ENCODE peak calls at places on chromosomes 6 and 20, in eight cellular contexts. J is uterus, X is HCT116, K is pancreas, A is GM23338, U is heart right ventricle, Y is cardiac muscle cell, M is PC-3. G is an unnamed sample. For H3K4me1, the result is how much of the 10 kb centered on the place peaks cover.

GRCh38 chr6:116676021-116676420 is 5.0 kb upstream of the KPNA5 start:
- DNase-seq in J (no peak), A (no peak), X (no peak), M (no peak), U (no peak), Y (peak), K (no peak), G (peak)

GRCh38 chr6:82702574-82702973 is 339.0 kb downstream of the TPBG start:
- DNase-seq in A (no peak), M (no peak), X (no peak), Y (no peak), K (no peak), J (no peak), U (no peak), G (no peak)

GRCh38 chr6:43246301-43247114 is 3.2 kb downstream of the TTBK1 start:
- DNase-seq in A (peak), Y (peak), M (no peak), J (peak), K (peak), U (peak), X (peak), G (peak)

GRCh38 chr6:134217516-134218140 is 100.3 kb downstream of the SGK1 start:
- DNase-seq in A (no peak), Y (no peak), M (no peak), K (no peak), J (no peak), X (no peak), U (no peak), G (no peak)

GRCh38 chr6:121522265-121522664 is 86.8 kb downstream of the GJA1 start:
- DNase-seq in U (no peak), Y (peak), K (no peak), M (peak), A (no peak), X (no peak), J (no peak), G (peak)

GRCh38 chr20:2398453-2398852 is 17.8 kb downstream of the TGM6 start:
- DNase-seq in A (no peak), K (no peak), M (no peak), J (no peak), U (no peak), X (no peak), Y (no peak), G (no peak)

GRCh38 chr6:151400473-151400872 is 9.1 kb upstream of the ZBTB2 start:
- DNase-seq in X (no peak), A (no peak), Y (peak), K (no peak), J (no peak), M (peak), U (no peak), G (no peak)

GRCh38 chr6:114718716-114719270 is 376.0 kb upstream of the HS3ST5 start:
- DNase-seq in X (no peak), Y (no peak), J (no peak), K (no peak), U (no peak), M (no peak), A (no peak), G (no peak)

GRCh38 chr6:5412017-5412416 is 150.7 kb downstream of the FARS2 start:
- DNase-seq in X (no peak), M (no peak), U (no peak), A (peak), J (no peak), K (no peak), Y (no peak), G (no peak)

GRCh38 chr20:47503685-47504084 is 2.0 kb downstream of the NCOA3 start:
- DNase-seq in J (no peak), Y (no peak), U (no peak), A (no peak), K (no peak), M (peak), X (no peak), G (no peak)
- H3K4me1 ChIP-seq in J (under half), Y (under half), U (under half), A (half or more), K (under half), M (under half), X (under half), G (under half)

DNA sequence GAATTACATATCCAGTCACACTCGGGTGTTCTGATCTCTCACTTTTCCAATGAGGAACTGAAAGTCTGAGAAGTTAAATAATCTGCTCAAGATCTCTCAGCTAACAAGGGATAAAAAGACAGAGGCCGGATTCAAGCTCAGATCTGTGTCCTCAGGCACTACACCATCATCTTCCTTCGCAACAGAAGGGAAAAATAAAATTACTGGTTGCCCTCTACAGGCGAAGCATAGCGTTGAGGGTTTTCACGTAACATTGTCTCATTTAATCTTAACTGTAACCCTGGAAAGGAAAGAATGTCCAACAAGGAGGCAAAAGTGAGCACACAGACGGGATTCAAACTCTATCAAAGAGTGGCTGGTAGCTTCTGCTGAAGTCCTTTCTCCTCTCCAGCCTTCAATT is 67.8 kb upstream of the ANKEF1 start:
- DNase-seq in Y (peak), M (peak), K (no peak), X (no peak), A (peak), U (no peak), J (no peak), G (no peak)
- TF ChIP-seq CTCF in Y (peak), M (peak), K (peak), X (peak), A (peak), U (peak), J (no peak), G (no peak)

DNA sequence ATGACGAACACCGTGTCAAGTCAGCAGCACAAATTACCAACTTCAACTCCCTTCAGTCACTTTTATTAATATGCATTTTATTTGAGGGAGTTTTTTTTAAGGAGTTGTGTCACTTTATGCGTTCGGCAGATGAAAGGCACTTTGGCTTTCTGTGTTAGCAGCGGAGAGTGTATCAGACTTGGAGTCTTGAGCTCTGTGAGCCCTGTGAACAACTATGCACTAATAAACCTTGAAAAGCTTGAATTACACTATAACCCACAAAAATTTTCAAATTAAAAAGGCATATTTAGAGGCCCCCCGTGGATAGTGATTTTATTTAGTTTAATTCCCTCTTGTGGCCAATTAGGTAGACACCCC is 335.3 kb upstream of the NT5E start:
- DNase-seq in Y (no peak), X (no peak), U (no peak), A (no peak), J (no peak), M (no peak), K (no peak), G (no peak)
- H3K4me3 ChIP-seq in Y (no peak), X (no peak), U (no peak), A (no peak), J (no peak), M (no peak), K (no peak), G (no peak)

GRCh38 chr20:38748097-38748862 is at the start of gene ACTR5:
- DNase-seq in X (peak), K (peak), Y (peak), M (peak), J (peak), U (peak), A (peak), G (peak)
- H3K4me1 ChIP-seq in X (under half), K (under half), Y (under half), M (under half), J (under half), U (under half), A (under half), G (under half)

DNA sequence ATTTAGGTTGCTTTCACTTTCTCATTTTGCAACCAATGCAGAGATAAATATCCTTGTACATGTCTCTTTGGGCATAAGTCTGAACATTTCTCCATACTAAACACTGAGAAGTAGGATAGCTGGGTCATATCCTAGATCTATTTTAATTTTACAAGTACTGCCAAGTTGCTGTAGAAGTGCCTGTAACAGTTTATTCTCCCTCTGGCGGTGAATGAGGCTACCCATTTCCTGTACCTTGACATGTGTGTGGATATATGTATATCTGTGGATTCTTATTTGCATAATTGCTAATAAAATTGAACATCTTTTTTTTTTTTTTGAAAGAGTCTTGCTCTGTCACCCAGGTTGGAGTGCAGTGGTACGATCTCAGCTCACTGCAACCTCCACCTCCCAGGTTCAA is 48.0 kb upstream of the PNRC1 start:
- DNase-seq in K (no peak), M (no peak), A (no peak), Y (peak), X (no peak), U (no peak), J (no peak), G (no peak)
- TF ChIP-seq CTCF in K (no peak), M (no peak), A (no peak), Y (peak), X (no peak), U (peak), J (no peak), G (no peak)

GRCh38 chr20:63957004-63957689 is 931 bp upstream of the UCKL1 start:
- DNase-seq in U (peak), J (peak), Y (peak), A (peak), K (peak), X (peak), M (peak), G (peak)
- H3K4me3 ChIP-seq in U (peak), J (peak), Y (peak), A (peak), K (peak), X (peak), M (peak), G (no peak)

GRCh38 chr6:108627692-108628565 is 67.2 kb downstream of the FOXO3 start:
- DNase-seq in A (no peak), U (no peak), Y (peak), X (no peak), M (peak), K (no peak), J (no peak), G (no peak)
- H3K4me1 ChIP-seq in A (under half), U (half or more), Y (under half), X (under half), M (under half), K (under half), J (under half), G (half or more)

GRCh38 chr6:49565261-49565660 is 14.8 kb downstream of the C6orf141 start:
- DNase-seq in U (no peak), X (no peak), J (no peak), M (no peak), Y (no peak), A (no peak), K (no peak), G (no peak)

GRCh38 chr6:49565855-49566254 is 15.4 kb downstream of the C6orf141 start:
- DNase-seq in K (no peak), A (no peak), Y (peak), J (no peak), M (peak), X (no peak), U (no peak), G (peak)

GRCh38 chr6:49570474-49571079 is 20.1 kb downstream of the C6orf141 start:
- DNase-seq in A (no peak), K (no peak), Y (peak), J (no peak), X (no peak), U (no peak), M (peak), G (no peak)
- TF ChIP-seq CTCF in A (no peak), K (no peak), Y (no peak), J (no peak), X (peak), U (no peak), M (peak), G (no peak)